ENCODE peak calls at places on chromosomes 4 and X, in four cellular contexts. P is AG10803; Q is stimulated activated CD4-positive, alpha-beta T cell treated with anti-CD3 and anti-CD28 coated beads, Interleukin-15, amount 100 ng/mL, for 1 hour; K is ACHN. G is an unnamed sample.
A peak's percentile ranks its signal among the peaks of the same experiment; 100 is the strongest.

GRCh38 chr4:153651961-153652784 is 31.9 kb upstream of the TLR2 start:
- DNase-seq in P (no peak), Q (no peak), K (no peak), G (no peak)

GRCh38 chrX:39577206-39577605 is 520.6 kb downstream of the BCOR start:
- DNase-seq in P (no peak), Q (no peak), K (no peak), G (no peak)

GRCh38 chr4:145083891-145084640 is 13.9 kb downstream of the ANAPC10 start:
- DNase-seq in P (no peak), Q (no peak), K (peak; percentile 38), G (no peak)

GRCh38 chrX:31420711-31421151 is 348.9 kb upstream of the FTHL17 start:
- DNase-seq in P (peak; percentile 21), Q (no peak), K (peak; percentile 0), G (peak; percentile 2)

GRCh38 chr4:180827193-180827592 is 1416.0 kb upstream of the TENM3 start:
- DNase-seq in P (peak; percentile 23), Q (no peak), K (peak; percentile 33), G (no peak)

GRCh38 chr4:35965300-35965699 is 279.0 kb downstream of the ARAP2 start:
- DNase-seq in P (no peak), Q (no peak), K (no peak), G (no peak)

GRCh38 chr4:76306882-76307669 is 543 bp downstream of the STBD1 start:
- DNase-seq in P (peak; percentile 57), Q (no peak), K (peak; percentile 58), G (peak; percentile 1)

GRCh38 chrX:128020701-128021100 is 31.5 kb downstream of the ACTRT1 start:
- DNase-seq in P (no peak), Q (no peak), K (peak; percentile 68), G (no peak)

GRCh38 chrX:110944793-110945466 is 149.3 kb upstream of the CHRDL1 start:
- DNase-seq in P (no peak), Q (no peak), K (no peak), G (no peak)

GRCh38 chr4:74793757-74794340 is 474 bp downstream of the BTC start:
- DNase-seq in P (no peak), Q (no peak), K (peak; percentile 74), G (peak; percentile 2)

GRCh38 chr4:151887151-151887815 is 126.5 kb upstream of the GATB start:
- DNase-seq in P (peak; percentile 31), Q (no peak), K (no peak), G (no peak)

GRCh38 chr4:139691-140090 is 15.4 kb downstream of the ZNF718 start:
- DNase-seq in P (no peak), Q (no peak), K (no peak), G (no peak)

GRCh38 chrX:133444952-133445831 is 29.9 kb upstream of the GPC4 start:
- DNase-seq in P (no peak), Q (no peak), K (peak; percentile 5), G (peak; percentile 57)

G was measured in A673.